ENCODE peak calls at places on chromosomes 2 and 18, in eight cellular contexts. J, I, Y, O, Q, C, L and M are unnamed samples.

GRCh38 chr18:8947576-8947975 is 154.9 kb upstream of the NDUFV2 start:
- DNase-seq in J (no peak), Y (no peak), O (no peak), C (peak; percentile 79), I (no peak), Q (no peak), L (no peak), M (no peak)

GRCh38 chr2:3320910-3321605 is 56.6 kb downstream of the EIPR1 start:
- DNase-seq in Y (no peak), C (no peak), Q (no peak), L (no peak), J (no peak), O (no peak), I (no peak), M (no peak)

GRCh38 chr2:96876036-96876810 is 6.3 kb upstream of the SEMA4C start:
- DNase-seq in J (no peak), Q (no peak), C (peak; percentile 73), L (no peak), I (no peak), O (peak; percentile 62), Y (no peak), M (no peak)

GRCh38 chr2:227010433-227010832 is 153.6 kb downstream of the COL4A4 start:
- DNase-seq in J (no peak), Y (no peak), I (no peak), C (no peak), O (peak; percentile 53), Q (no peak), L (no peak), M (no peak)

GRCh38 chr2:119366649-119367471 is at the start of the genes C2orf76 and DBI:
- DNase-seq in J (peak; percentile 89), L (peak; percentile 97), O (peak; percentile 93), Q (peak; percentile 91), C (peak; percentile 98), I (peak; percentile 96), Y (peak; percentile 92), M (peak; percentile 91)

GRCh38 chr18:35861367-35862114 is 110.9 kb upstream of the RMP24 start:
- DNase-seq in O (no peak), Q (no peak), L (no peak), C (peak; percentile 54), J (no peak), Y (no peak), I (no peak), M (no peak)

GRCh38 chr2:23509593-23510295 is 124.8 kb downstream of the KLHL29 start:
- DNase-seq in L (no peak), Q (no peak), Y (no peak), J (no peak), I (peak; percentile 10), C (no peak), O (no peak), M (no peak)

GRCh38 chr18:57519668-57520424 is 66.7 kb downstream of the FECH start:
- DNase-seq in L (no peak), J (no peak), Q (no peak), O (no peak), Y (no peak), I (no peak), C (peak; percentile 9), M (no peak)

GRCh38 chr18:34978953-34979608 is 62.1 kb upstream of the MAPRE2 start:
- DNase-seq in Y (no peak), J (peak; percentile 28), I (peak; percentile 58), Q (peak; percentile 60), C (peak; percentile 69), O (peak; percentile 95), L (peak; percentile 90), M (no peak)

GRCh38 chr2:33893801-33894200 is 294.7 kb upstream of the FAM98A start:
- DNase-seq in J (no peak), Q (no peak), C (no peak), O (no peak), Y (no peak), I (no peak), L (no peak), M (no peak)

GRCh38 chr2:237207641-237208040 is 122.0 kb downstream of the COPS8 start:
- DNase-seq in O (peak; percentile 85), Y (no peak), L (no peak), C (no peak), Q (peak; percentile 87), J (no peak), I (peak; percentile 62), M (no peak)

GRCh38 chr18:532023-532422 is 31.5 kb upstream of the COLEC12 start:
- DNase-seq in O (no peak), J (no peak), I (no peak), L (no peak), Y (no peak), C (no peak), Q (no peak), M (no peak)

GRCh38 chr2:220670461-220670979 is 901.6 kb downstream of the EPHA4 start:
- DNase-seq in Q (no peak), I (no peak), C (no peak), J (no peak), O (no peak), L (no peak), Y (no peak), M (no peak)

GRCh38 chr2:43131051-43131889 is 95.1 kb downstream of the ZFP36L2 start:
- DNase-seq in Q (peak; percentile 72), C (peak; percentile 73), L (peak; percentile 91), O (peak; percentile 92), I (peak; percentile 89), J (peak; percentile 91), Y (no peak), M (peak; percentile 91)

GRCh38 chr2:9355270-9355669 is 68.1 kb downstream of the ITGB1BP1 start:
- DNase-seq in Y (no peak), L (no peak), J (no peak), Q (no peak), I (no peak), C (no peak), O (no peak), M (no peak)

GRCh38 chr18:62523631-62524442 is 1.0 kb downstream of the ZCCHC2 start:
- DNase-seq in Q (peak; percentile 50), O (peak; percentile 52), L (peak; percentile 73), Y (no peak), I (peak; percentile 76), J (peak; percentile 55), C (peak; percentile 81), M (peak; percentile 59)

GRCh38 chr2:113980946-113981345 is 91.1 kb downstream of the ACTR3 start:
- DNase-seq in Q (no peak), L (no peak), O (peak; percentile 52), I (no peak), C (no peak), Y (no peak), J (no peak), M (no peak)
- H3K4me3 ChIP-seq in Q (no peak overlapping the region), L (no peak overlapping the region), O (no peak overlapping the region), I (no peak overlapping the region), C (no peak overlapping the region), Y (no peak overlapping the region), J (no peak overlapping the region), M (no peak overlapping the region)

GRCh38 chr18:32771169-32771751 is 1.6 kb downstream of the KLHL14 start:
- DNase-seq in C (peak; percentile 81), O (no peak), Y (no peak), J (no peak), L (peak; percentile 17), Q (no peak), I (no peak), M (no peak)

GRCh38 chr18:32769242-32770180 is 3.3 kb downstream of the KLHL14 start:
- DNase-seq in I (no peak), Q (no peak), C (peak; percentile 83), Y (no peak), J (no peak), O (no peak), L (peak; percentile 26), M (no peak)

GRCh38 chr18:32771871-32772499 is 838 bp downstream of the KLHL14 start:
- DNase-seq in O (no peak), L (peak; percentile 35), I (no peak), Q (no peak), Y (no peak), J (no peak), C (peak; percentile 83), M (no peak)

GRCh38 chr18:32770181-32770650 is 2.6 kb downstream of the KLHL14 start:
- DNase-seq in Q (peak; percentile 19), Y (no peak), I (no peak), O (no peak), L (peak; percentile 7), J (no peak), C (no peak), M (no peak)

DNA sequence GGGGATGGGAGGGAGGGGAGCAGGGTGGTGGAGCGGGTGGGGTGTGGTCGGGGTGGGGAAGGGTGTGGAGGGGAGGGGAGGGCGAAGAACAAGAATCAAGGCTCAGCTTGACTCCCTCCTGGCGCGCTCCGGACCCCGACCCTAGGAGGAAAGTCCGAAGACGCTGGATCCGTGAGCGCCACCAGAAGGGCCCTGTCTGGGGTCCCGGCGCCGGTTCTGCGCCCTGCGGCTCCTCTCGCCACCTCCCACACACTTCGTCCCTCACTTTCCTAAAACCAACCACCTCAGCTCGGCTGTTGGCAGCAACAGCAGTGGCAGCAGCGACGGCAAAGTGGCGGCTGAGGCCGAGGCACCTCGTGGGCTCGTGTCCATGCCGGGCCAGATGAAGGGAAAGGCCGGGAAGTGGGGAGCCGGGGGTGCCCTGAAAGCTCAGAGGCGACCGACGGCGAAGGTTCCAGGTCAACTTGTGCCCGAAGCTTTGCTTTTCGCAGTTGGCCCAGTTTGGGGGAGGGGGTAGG is 2.1 kb downstream of the KLHL14 start:
- DNase-seq in I (no peak), C (peak; percentile 70), Q (no peak), L (peak; percentile 11), Y (no peak), O (no peak), J (no peak), M (no peak)
- H3K4me3 ChIP-seq in I (peak overlapping the region; percentile 47), C (peak overlapping the region; percentile 82), Q (peak overlapping the region; percentile 33), L (peak overlapping the region; percentile 60), Y (peak overlapping the region; percentile 33), O (no peak overlapping the region), J (no peak overlapping the region), M (no peak overlapping the region)

GRCh38 chr2:17976871-17977746 is 98.6 kb downstream of the KCNS3 start:
- DNase-seq in C (no peak), Y (no peak), L (peak; percentile 14), I (no peak), J (no peak), O (peak; percentile 100), Q (peak; percentile 31), M (no peak)
- H3K4me3 ChIP-seq in C (no peak overlapping the region), Y (no peak overlapping the region), L (no peak overlapping the region), I (no peak overlapping the region), J (no peak overlapping the region), O (peak overlapping the region; percentile 1), Q (no peak overlapping the region), M (no peak overlapping the region)

GRCh38 chr18:32730068-32730467 is 42.8 kb downstream of the KLHL14 start:
- DNase-seq in O (no peak), L (no peak), Q (no peak), I (no peak), Y (no peak), J (peak; percentile 0), C (no peak), M (no peak)
- H3K4me3 ChIP-seq in O (no peak overlapping the region), L (no peak overlapping the region), Q (peak overlapping the region; percentile 35), I (peak overlapping the region; percentile 34), Y (peak overlapping the region; percentile 33), J (no peak overlapping the region), C (no peak overlapping the region), M (peak overlapping the region; percentile 72)

DNA sequence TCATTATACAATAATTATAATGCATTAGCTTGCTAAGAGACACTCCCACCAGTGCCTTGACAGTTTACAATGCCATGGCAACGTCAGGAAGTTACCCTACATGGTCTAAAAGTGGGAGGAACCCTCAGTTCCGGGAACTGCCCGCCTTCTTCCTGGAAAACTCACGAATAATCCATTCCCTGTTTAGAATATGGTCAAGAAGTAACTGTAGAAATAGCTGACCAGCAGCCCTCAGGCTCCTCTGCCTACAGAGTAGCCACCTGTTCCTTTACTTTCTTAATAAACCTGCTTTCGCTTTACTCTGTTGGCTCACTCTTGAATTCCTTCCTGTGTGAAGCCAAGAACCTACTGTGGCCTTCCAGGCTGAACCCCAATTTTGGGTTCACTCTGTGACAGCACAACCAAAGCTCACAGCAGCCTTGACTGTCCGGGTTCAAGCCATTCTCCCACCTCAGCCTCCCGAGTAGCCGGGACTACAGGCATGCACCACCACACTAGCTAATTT is 20.0 kb upstream of the PTPN2 start:
- DNase-seq in Y (no peak), L (no peak), C (no peak), I (no peak), O (no peak), J (peak; percentile 45), Q (no peak), M (no peak)
- H3K4me3 ChIP-seq in Y (no peak overlapping the region), L (no peak overlapping the region), C (no peak overlapping the region), I (no peak overlapping the region), O (no peak overlapping the region), J (no peak overlapping the region), Q (no peak overlapping the region), M (peak overlapping the region; percentile 52)